ENCODE peak calls at places on chromosome 2, in eight cellular contexts. One of them, this sample, is unnamed.
A peak's percentile ranks its signal among the peaks of the same experiment; 100 is the strongest.

GRCh38 chr2:15177103-15177502 is 384.0 kb downstream of the NBAS start:
- DNase-seq in GF-D8: no peak
- DNase-seq in memory B cell: no peak
- DNase-seq in activated CD8-positive, alpha-beta memory T cell treated with anti-CD3 and anti-CD28 coated beads for 24 hours: peak; percentile 75
- DNase-seq in hepatocyte: no peak
- DNase-seq in iPS-NIHi11: no peak
- DNase-seq in SK-MEL-5: no peak
- DNase-seq in fibroblast of villous mesenchyme: no peak
- DNase-seq in this sample: no peak

GRCh38 chr2:161273038-161273760 is 35.0 kb upstream of the PSMD14 start:
- DNase-seq in iPS-NIHi11: peak; percentile 37
- DNase-seq in memory B cell: peak; percentile 31
- DNase-seq in activated CD8-positive, alpha-beta memory T cell treated with anti-CD3 and anti-CD28 coated beads for 24 hours: no peak
- DNase-seq in hepatocyte: peak; percentile 79
- DNase-seq in fibroblast of villous mesenchyme: peak; percentile 76
- DNase-seq in SK-MEL-5: peak; percentile 64
- DNase-seq in GF-D8: no peak
- DNase-seq in this sample: peak; percentile 22

GRCh38 chr2:190574169-190574568 is 39.6 kb upstream of the NEMP2 start:
- DNase-seq in hepatocyte: no peak
- DNase-seq in iPS-NIHi11: no peak
- DNase-seq in memory B cell: no peak
- DNase-seq in activated CD8-positive, alpha-beta memory T cell treated with anti-CD3 and anti-CD28 coated beads for 24 hours: no peak
- DNase-seq in GF-D8: no peak
- DNase-seq in fibroblast of villous mesenchyme: peak; percentile 50
- DNase-seq in SK-MEL-5: no peak
- DNase-seq in this sample: no peak

GRCh38 chr2:240878341-240878936 is 9.8 kb downstream of the AGXT start:
- DNase-seq in iPS-NIHi11: no peak
- DNase-seq in GF-D8: no peak
- DNase-seq in activated CD8-positive, alpha-beta memory T cell treated with anti-CD3 and anti-CD28 coated beads for 24 hours: no peak
- DNase-seq in fibroblast of villous mesenchyme: no peak
- DNase-seq in hepatocyte: no peak
- DNase-seq in memory B cell: no peak
- DNase-seq in SK-MEL-5: no peak
- DNase-seq in this sample: no peak

GRCh38 chr2:62870966-62871365 is 165.5 kb downstream of the EHBP1 start:
- DNase-seq in iPS-NIHi11: no peak
- DNase-seq in GF-D8: no peak
- DNase-seq in memory B cell: no peak
- DNase-seq in activated CD8-positive, alpha-beta memory T cell treated with anti-CD3 and anti-CD28 coated beads for 24 hours: no peak
- DNase-seq in SK-MEL-5: no peak
- DNase-seq in hepatocyte: no peak
- DNase-seq in fibroblast of villous mesenchyme: no peak
- DNase-seq in this sample: no peak

GRCh38 chr2:33512112-33512511 is 35.7 kb downstream of the RASGRP3 start:
- DNase-seq in iPS-NIHi11: no peak
- DNase-seq in activated CD8-positive, alpha-beta memory T cell treated with anti-CD3 and anti-CD28 coated beads for 24 hours: no peak
- DNase-seq in memory B cell: no peak
- DNase-seq in SK-MEL-5: no peak
- DNase-seq in fibroblast of villous mesenchyme: no peak
- DNase-seq in hepatocyte: no peak
- DNase-seq in GF-D8: no peak
- DNase-seq in this sample: no peak

GRCh38 chr2:128026422-128027277 is 1.2 kb downstream of the SAP130 start:
- DNase-seq in activated CD8-positive, alpha-beta memory T cell treated with anti-CD3 and anti-CD28 coated beads for 24 hours: no peak
- DNase-seq in fibroblast of villous mesenchyme: peak; percentile 20
- DNase-seq in memory B cell: no peak
- DNase-seq in iPS-NIHi11: no peak
- DNase-seq in SK-MEL-5: no peak
- DNase-seq in hepatocyte: peak; percentile 8
- DNase-seq in GF-D8: no peak
- DNase-seq in this sample: no peak

GRCh38 chr2:196170202-196170680 is 1.1 kb downstream of the STK17B start:
- DNase-seq in fibroblast of villous mesenchyme: peak; percentile 84
- DNase-seq in SK-MEL-5: peak; percentile 50
- DNase-seq in GF-D8: no peak
- DNase-seq in iPS-NIHi11: peak; percentile 7
- DNase-seq in activated CD8-positive, alpha-beta memory T cell treated with anti-CD3 and anti-CD28 coated beads for 24 hours: no peak
- DNase-seq in hepatocyte: peak; percentile 49
- DNase-seq in memory B cell: no peak
- DNase-seq in this sample: peak; percentile 12

GRCh38 chr2:207180741-207181140 is 15.0 kb upstream of the KLF7 start:
- DNase-seq in fibroblast of villous mesenchyme: peak; percentile 55
- DNase-seq in hepatocyte: no peak
- DNase-seq in activated CD8-positive, alpha-beta memory T cell treated with anti-CD3 and anti-CD28 coated beads for 24 hours: no peak
- DNase-seq in GF-D8: no peak
- DNase-seq in iPS-NIHi11: no peak
- DNase-seq in memory B cell: no peak
- DNase-seq in SK-MEL-5: no peak
- DNase-seq in this sample: no peak

GRCh38 chr2:109176928-109177327 is 47.9 kb downstream of the SH3RF3 start:
- DNase-seq in SK-MEL-5: no peak
- DNase-seq in iPS-NIHi11: no peak
- DNase-seq in fibroblast of villous mesenchyme: peak; percentile 58
- DNase-seq in GF-D8: no peak
- DNase-seq in activated CD8-positive, alpha-beta memory T cell treated with anti-CD3 and anti-CD28 coated beads for 24 hours: no peak
- DNase-seq in hepatocyte: no peak
- DNase-seq in memory B cell: no peak
- DNase-seq in this sample: no peak

This sample was measured in nephron progenitor cell.